ENCODE peak calls at places on chromosomes 12 and 14, in seven cellular contexts. I, Z, R, X, W, A and G are unnamed samples.

GRCh38 chr12:53971129-53971528 is 1.8 kb upstream of the HOXC11 start:
- DNase-seq in I (no peak), Z (no peak), R (no peak), X (no peak), W (no peak), A (no peak), G (no peak)

GRCh38 chr12:88142610-88142991 is 494 bp downstream of the TMTC3 start:
- DNase-seq in I (no peak), Z (no peak), R (peak; percentile 3), X (peak; percentile 15), W (no peak), A (no peak), G (peak; percentile 57)

GRCh38 chr12:122392411-122392810 is 30.1 kb downstream of the CLIP1 start:
- DNase-seq in I (no peak), Z (no peak), R (no peak), X (no peak), W (no peak), A (no peak), G (no peak)

GRCh38 chr12:57657744-57658143 is 24.7 kb upstream of the B4GALNT1 start:
- DNase-seq in I (no peak), Z (peak; percentile 35), R (no peak), X (no peak), W (no peak), A (no peak), G (no peak)

GRCh38 chr12:120710805-120711296 is 593 bp downstream of the UNC119B start:
- DNase-seq in I (no peak), Z (peak; percentile 35), R (peak; percentile 35), X (peak; percentile 19), W (no peak), A (no peak), G (peak; percentile 51)

GRCh38 chr12:130226771-130227170 is 64.5 kb downstream of the FZD10 start:
- DNase-seq in I (no peak), Z (no peak), R (no peak), X (no peak), W (no peak), A (no peak), G (no peak)

GRCh38 chr14:36521598-36522345 is 1.7 kb upstream of the NKX2-1 start:
- DNase-seq in I (no peak), Z (no peak), R (no peak), X (no peak), W (no peak), A (no peak), G (no peak)

GRCh38 chr12:49552014-49552413 is 13.2 kb downstream of the KCNH3 start:
- DNase-seq in I (no peak), Z (peak; percentile 48), R (no peak), X (no peak), W (no peak), A (no peak), G (no peak)

GRCh38 chr12:128853321-128854197 is at the start of gene GLT1D1:
- DNase-seq in I (no peak), Z (no peak), R (peak; percentile 15), X (no peak), W (no peak), A (no peak), G (no peak)

GRCh38 chr14:77000340-77001235 is 27.9 kb downstream of the IRF2BPL start:
- DNase-seq in I (no peak), Z (peak; percentile 89), R (no peak), X (no peak), W (no peak), A (no peak), G (no peak)

GRCh38 chr14:68711551-68712437 is 81.1 kb downstream of the ZFP36L1 start:
- DNase-seq in I (no peak), Z (no peak), R (no peak), X (no peak), W (no peak), A (no peak), G (no peak)

GRCh38 chr12:110253176-110253575 is 27.9 kb upstream of the ATP2A2 start:
- DNase-seq in I (no peak), Z (peak; percentile 34), R (no peak), X (no peak), W (no peak), A (no peak), G (no peak)

GRCh38 chr14:103281496-103282231 is 52.4 kb upstream of the EIF5 start:
- DNase-seq in I (no peak), Z (peak; percentile 82), R (no peak), X (no peak), W (no peak), A (no peak), G (peak; percentile 42)

GRCh38 chr14:74988131-74988530 is 14.6 kb upstream of the EIF2B2 start:
- DNase-seq in I (no peak), Z (peak; percentile 68), R (no peak), X (no peak), W (no peak), A (no peak), G (no peak)

GRCh38 chr14:98928418-98928817 is 343.6 kb downstream of the BCL11B start:
- DNase-seq in I (no peak), Z (no peak), R (no peak), X (no peak), W (no peak), A (no peak), G (no peak)

GRCh38 chr12:48998497-48999353 is 450 bp downstream of the DDN start:
- DNase-seq in I (peak; percentile 72), Z (peak; percentile 65), R (no peak), X (no peak), W (no peak), A (no peak), G (peak; percentile 54)

GRCh38 chr14:103819503-103820307 is 27.7 kb downstream of the PPP1R13B start:
- DNase-seq in I (no peak), Z (peak; percentile 56), R (no peak), X (no peak), W (no peak), A (peak; percentile 74), G (no peak)

GRCh38 chr14:26808407-26808806 is 210.6 kb upstream of the NOVA1 start:
- DNase-seq in I (no peak), Z (peak; percentile 31), R (no peak), X (no peak), W (no peak), A (no peak), G (no peak)

GRCh38 chr12:47799357-47799955 is 20.2 kb downstream of the HDAC7 start:
- DNase-seq in I (no peak), Z (peak; percentile 45), R (no peak), X (no peak), W (no peak), A (no peak), G (no peak)

GRCh38 chr14:91496790-91497189 is 13.3 kb downstream of the PPP4R3A start:
- DNase-seq in I (no peak), Z (no peak), R (no peak), X (no peak), W (no peak), A (no peak), G (no peak)

GRCh38 chr14:75236897-75237296 is 41.7 kb upstream of the FOS start:
- DNase-seq in I (no peak), Z (no peak), R (no peak), X (no peak), W (no peak), A (no peak), G (no peak)

GRCh38 chr12:105409881-105410471 is 79.5 kb downstream of the C12orf75 start:
- DNase-seq in I (no peak), Z (peak; percentile 62), R (no peak), X (no peak), W (peak; percentile 5), A (no peak), G (peak; percentile 31)